ENCODE peak calls at places on chromosomes 11 and 22, in five cellular contexts. K is NCI-H2081; S is nucleus accumbens; M is substantia nigra; D is stimulated activated CD8-positive, alpha-beta memory T cell treated with anti-CD3 and anti-CD28 coated beads, Interleukin-4, amount 100 ng/mL, for 1 hour. R is an unnamed sample.

GRCh38 chr11:124875943-124876817 is 10.9 kb downstream of the ROBO3 start:
- DNase-seq in M (peak), K (peak), S (peak), D (peak), R (peak)

GRCh38 chr22:24011735-24012068 is 598 bp downstream of the CABIN1 start:
- DNase-seq in S (no peak), K (peak), M (no peak), D (no peak), R (no peak)

GRCh38 chr11:46472662-46472994 is 81.1 kb upstream of the CHRM4 start:
- DNase-seq in D (no peak), M (no peak), S (no peak), K (no peak), R (no peak)

GRCh38 chr11:115699733-115700132 is 195.5 kb upstream of the CADM1 start:
- DNase-seq in S (peak), D (no peak), K (no peak), M (no peak), R (peak)

GRCh38 chr22:26086359-26086758 is 82.9 kb upstream of the SEZ6L start:
- DNase-seq in S (no peak), D (no peak), M (no peak), K (peak), R (no peak)

GRCh38 chr22:36409911-36410756 is 22.4 kb upstream of the MYH9 start:
- DNase-seq in D (peak), S (peak), K (peak), M (peak), R (no peak)

GRCh38 chr11:877565-877964 is 33.0 kb downstream of the CHID1 start:
- DNase-seq in M (no peak), S (no peak), D (no peak), K (no peak), R (no peak)

GRCh38 chr11:76030286-76030685 is 176.0 kb downstream of the WNT11 start:
- DNase-seq in D (no peak), K (no peak), S (no peak), M (no peak), R (peak)

GRCh38 chr11:19666951-19667350 is 45.7 kb upstream of the NAV2 start:
- DNase-seq in D (no peak), M (peak), K (peak), S (peak), R (no peak)

GRCh38 chr11:84468255-84468654 is 1158.9 kb downstream of the DLG2 start:
- DNase-seq in K (no peak), D (no peak), S (no peak), M (no peak), R (no peak)

GRCh38 chr11:119486691-119487259 is 63.8 kb upstream of the THY1 start:
- DNase-seq in S (no peak), D (no peak), M (no peak), K (no peak), R (no peak)

GRCh38 chr11:1751521-1751921 is 1.1 kb upstream of the IFITM10 start:
- DNase-seq in D (no peak), K (no peak), M (no peak), S (no peak), R (no peak)

GRCh38 chr11:97570636-97571035 is 1180.8 kb downstream of the JRKL start:
- DNase-seq in M (no peak), D (no peak), K (no peak), S (no peak), R (no peak)

GRCh38 chr11:117996058-117996457 is 9.9 kb downstream of the IL10RA start:
- DNase-seq in D (no peak), M (no peak), K (no peak), S (no peak), R (no peak)

GRCh38 chr22:38080847-38081635 is 2.9 kb downstream of the SLC16A8 start:
- DNase-seq in D (no peak), S (peak), M (no peak), K (peak), R (peak)

GRCh38 chr11:3026803-3027202 is 30.4 kb downstream of the CARS1 start:
- DNase-seq in S (no peak), M (no peak), K (no peak), D (no peak), R (no peak)

GRCh38 chr22:22394589-22394988 is 114.0 kb downstream of the ZNF280B start:
- DNase-seq in M (no peak), K (peak), S (no peak), D (no peak), R (no peak)

GRCh38 chr11:15852179-15852578 is 504.2 kb downstream of the SOX6 start:
- DNase-seq in D (no peak), K (no peak), S (no peak), M (no peak), R (peak)

GRCh38 chr11:109946322-109946846 is 146.8 kb upstream of the ZC3H12C start:
- DNase-seq in D (no peak), S (peak), K (peak), M (peak), R (peak)

GRCh38 chr11:102007567-102008437 is 39.4 kb upstream of the CFAP300 start:
- DNase-seq in K (peak), D (no peak), M (no peak), S (no peak), R (peak)

GRCh38 chr22:40499187-40499753 is 128.9 kb downstream of the SGSM3 start:
- DNase-seq in M (no peak), S (no peak), K (no peak), D (no peak), R (peak)

GRCh38 chr11:12803086-12803826 is 129.0 kb downstream of the TEAD1 start:
- DNase-seq in K (peak), S (no peak), D (no peak), M (no peak), R (peak)

GRCh38 chr11:73218106-73218829 is at the start of gene P2RY2:
- DNase-seq in D (no peak), S (peak), K (no peak), M (peak), R (no peak)

R was measured in IMR-90.